ENCODE peak calls at places on chromosome 15, in six cellular contexts. L, G, E, J, V and C are unnamed samples.

GRCh38 chr15:25798207-25798931 is 64.8 kb downstream of the ATP10A start:
- DNase-seq in L (no peak), G (no peak), E (peak), J (peak), V (no peak), C (no peak)

GRCh38 chr15:87033056-87033455 is 953.4 kb downstream of the AGBL1 start:
- DNase-seq in L (no peak), G (no peak), E (no peak), J (no peak), V (no peak), C (no peak)

GRCh38 chr15:76239786-76240185 is 71.5 kb downstream of the ETFA start:
- DNase-seq in L (no peak), G (no peak), E (no peak), J (no peak), V (no peak), C (no peak)

GRCh38 chr15:28886431-28887343 is 913 bp downstream of the APBA2 start:
- DNase-seq in L (no peak), G (no peak), E (peak), J (no peak), V (no peak), C (peak)

GRCh38 chr15:85414495-85414894 is 34.1 kb downstream of the AKAP13 start:
- DNase-seq in L (no peak), G (no peak), E (no peak), J (no peak), V (no peak), C (no peak)

GRCh38 chr15:40065166-40065565 is 26.2 kb upstream of the SRP14 start:
- DNase-seq in L (no peak), G (no peak), E (no peak), J (no peak), V (no peak), C (no peak)

GRCh38 chr15:48855501-48856440 is 22.2 kb upstream of the EID1 start:
- DNase-seq in L (no peak), G (no peak), E (no peak), J (no peak), V (no peak), C (no peak)

GRCh38 chr15:39429898-39430357 is 151.0 kb upstream of the THBS1 start:
- DNase-seq in L (no peak), G (no peak), E (no peak), J (no peak), V (no peak), C (no peak)

GRCh38 chr15:29784413-29784812 is 37.9 kb downstream of the TJP1 start:
- DNase-seq in L (no peak), G (no peak), E (no peak), J (no peak), V (no peak), C (no peak)

GRCh38 chr15:80514071-80514780 is 110.0 kb downstream of the ARNT2 start:
- DNase-seq in L (no peak), G (no peak), E (no peak), J (no peak), V (no peak), C (no peak)

GRCh38 chr15:64527263-64527984 is 67.0 kb downstream of the ZNF609 start:
- DNase-seq in L (no peak), G (no peak), E (no peak), J (no peak), V (no peak), C (no peak)

GRCh38 chr15:70182858-70183695 is 85.4 kb upstream of the TLE3 start:
- DNase-seq in L (no peak), G (no peak), E (no peak), J (peak), V (no peak), C (no peak)

GRCh38 chr15:66941791-66942190 is 123.6 kb upstream of the SMAD3 start:
- DNase-seq in L (no peak), G (no peak), E (no peak), J (no peak), V (no peak), C (no peak)

GRCh38 chr15:36757189-36757814 is 177.9 kb downstream of the CDIN1 start:
- DNase-seq in L (no peak), G (no peak), E (no peak), J (no peak), V (no peak), C (no peak)

GRCh38 chr15:62895139-62895866 is 147.2 kb upstream of the TPM1 start:
- DNase-seq in L (no peak), G (no peak), E (no peak), J (no peak), V (no peak), C (no peak)

GRCh38 chr15:69014454-69014853 is at the start of gene NOX5:
- DNase-seq in L (no peak), G (no peak), E (no peak), J (no peak), V (no peak), C (no peak)

GRCh38 chr15:90561344-90562244 is 31.9 kb downstream of the CRTC3 start:
- DNase-seq in L (no peak), G (no peak), E (no peak), J (no peak), V (no peak), C (peak)

GRCh38 chr15:74633781-74634180 is 18.1 kb downstream of the CLK3 start:
- DNase-seq in L (no peak), G (no peak), E (no peak), J (peak), V (no peak), C (no peak)

GRCh38 chr15:57060799-57061198 is 142.4 kb downstream of the TCF12 start:
- DNase-seq in L (no peak), G (no peak), E (no peak), J (no peak), V (no peak), C (no peak)

GRCh38 chr15:67520976-67521769 is at the start of gene C15orf61:
- DNase-seq in L (peak), G (peak), E (peak), J (peak), V (peak), C (peak)

GRCh38 chr15:76196286-76196948 is 114.9 kb downstream of the ETFA start:
- DNase-seq in L (peak), G (peak), E (peak), J (no peak), V (no peak), C (no peak)

GRCh38 chr15:94196536-94196935 is 34.8 kb upstream of the MCTP2 start:
- DNase-seq in L (no peak), G (no peak), E (no peak), J (no peak), V (no peak), C (no peak)

GRCh38 chr15:64558460-64559179 is 98.2 kb downstream of the ZNF609 start:
- DNase-seq in L (no peak), G (no peak), E (no peak), J (no peak), V (no peak), C (no peak)

GRCh38 chr15:68567345-68567744 is 11.4 kb upstream of the CORO2B start:
- DNase-seq in L (no peak), G (no peak), E (no peak), J (no peak), V (no peak), C (no peak)

GRCh38 chr15:80386151-80386550 is 18.0 kb upstream of the ARNT2 start:
- DNase-seq in L (no peak), G (no peak), E (no peak), J (no peak), V (no peak), C (no peak)

GRCh38 chr15:65619636-65620290 is 2.0 kb upstream of the SLC24A1 start:
- DNase-seq in L (no peak), G (no peak), E (no peak), J (no peak), V (no peak), C (no peak)

GRCh38 chr15:73009306-73010091 is 42.8 kb upstream of the NEO1 start:
- DNase-seq in L (no peak), G (no peak), E (no peak), J (no peak), V (no peak), C (no peak)

GRCh38 chr15:52180196-52180835 is 10.9 kb downstream of the GNB5 start:
- DNase-seq in L (peak), G (peak), E (no peak), J (no peak), V (no peak), C (peak)

GRCh38 chr15:82999905-83000671 is 11.4 kb downstream of the C15orf40 start:
- DNase-seq in L (peak), G (no peak), E (no peak), J (no peak), V (no peak), C (peak)

GRCh38 chr15:82820128-82820527 is 10.7 kb downstream of the WHAMM start:
- DNase-seq in L (no peak), G (no peak), E (no peak), J (no peak), V (no peak), C (no peak)

DNA sequence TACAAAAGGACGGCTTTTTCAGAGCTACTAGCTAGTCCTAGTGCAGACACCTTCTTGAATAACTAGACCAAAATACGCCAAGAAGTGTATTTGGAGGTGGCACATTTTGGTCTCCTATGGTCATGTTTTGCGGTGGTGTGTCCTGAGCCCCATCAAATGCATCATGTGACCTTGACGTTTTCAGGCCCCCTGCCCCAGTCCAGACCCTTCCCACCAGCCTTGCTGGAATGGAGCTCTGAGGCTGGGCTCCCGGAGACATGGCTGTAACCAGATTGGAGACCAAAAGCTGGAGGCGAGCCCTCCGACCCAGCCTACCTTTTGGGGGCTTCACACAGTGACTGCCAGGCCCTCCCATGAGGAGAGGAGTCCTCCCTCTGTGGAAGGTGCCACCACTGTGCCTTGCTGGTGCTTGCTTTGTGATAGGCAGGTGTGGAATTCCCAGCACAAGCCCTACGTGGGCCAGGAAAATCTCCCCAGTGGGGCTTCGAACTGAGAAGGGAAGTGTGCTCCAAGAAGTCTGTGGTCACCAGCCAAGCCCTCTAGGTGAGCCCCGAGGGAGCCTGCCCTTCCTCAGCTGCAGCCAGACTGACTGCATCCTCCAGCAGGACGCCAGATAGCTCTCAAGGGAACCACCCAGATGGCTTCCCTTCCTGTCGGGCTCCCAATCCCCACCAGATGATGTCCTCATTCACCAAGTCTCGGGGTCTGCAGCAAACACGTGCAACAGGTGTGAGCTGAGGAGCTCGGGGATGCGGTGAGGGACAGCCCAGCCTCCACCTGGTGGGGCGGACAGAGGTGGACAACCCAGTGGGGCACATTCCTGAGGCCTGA is 126.2 kb downstream of the ASB7 start:
- DNase-seq in L (peak), G (no peak), E (peak), J (peak), V (no peak), C (no peak)
- H3K27ac ChIP-seq in L (no peak), G (no peak), E (no peak), J (no peak), V (no peak), C (no peak)

DNA sequence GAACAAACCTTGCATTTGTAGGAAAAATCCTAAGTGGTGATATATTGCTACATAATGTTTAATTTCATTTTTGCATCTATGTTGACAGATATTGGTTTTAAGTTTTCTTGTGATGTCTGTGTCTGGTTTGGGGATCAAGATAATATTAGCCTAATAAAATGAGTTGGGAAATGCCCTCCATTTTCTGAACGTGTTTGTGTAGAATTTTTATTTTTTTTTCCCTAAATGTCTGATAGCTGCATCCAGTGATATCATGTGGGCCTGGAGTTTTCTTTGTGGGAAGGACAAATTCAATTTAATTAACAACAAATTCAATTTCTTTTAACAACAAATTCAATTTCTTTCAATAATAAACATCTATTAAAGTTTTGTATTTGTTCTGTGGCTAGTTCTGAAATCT is 35.1 kb downstream of the NEDD4 start:
- DNase-seq in L (no peak), G (no peak), E (no peak), J (no peak), V (no peak), C (no peak)
- H3K27ac ChIP-seq in L (no peak), G (no peak), E (no peak), J (no peak), V (no peak), C (no peak)

GRCh38 chr15:45132844-45133560 is 3.2 kb downstream of the DUOX1 start:
- DNase-seq in L (no peak), G (no peak), E (no peak), J (no peak), V (no peak), C (no peak)

GRCh38 chr15:45128971-45129639 is 574 bp downstream of the DUOXA1 start:
- DNase-seq in L (no peak), G (no peak), E (peak), J (peak), V (no peak), C (no peak)

GRCh38 chr15:45129651-45130129 is at the start of the genes DUOX1 and DUOXA1:
- DNase-seq in L (no peak), G (no peak), E (peak), J (peak), V (no peak), C (peak)

GRCh38 chr15:45131510-45131909 is 1.7 kb downstream of the DUOX1 start:
- DNase-seq in L (no peak), G (no peak), E (no peak), J (no peak), V (no peak), C (no peak)

GRCh38 chr15:45130291-45131000 is 652 bp downstream of the DUOX1 start:
- DNase-seq in L (no peak), G (no peak), E (no peak), J (no peak), V (no peak), C (no peak)
- H3K27ac ChIP-seq in L (no peak), G (no peak), E (no peak), J (no peak), V (no peak), C (no peak)

DNA sequence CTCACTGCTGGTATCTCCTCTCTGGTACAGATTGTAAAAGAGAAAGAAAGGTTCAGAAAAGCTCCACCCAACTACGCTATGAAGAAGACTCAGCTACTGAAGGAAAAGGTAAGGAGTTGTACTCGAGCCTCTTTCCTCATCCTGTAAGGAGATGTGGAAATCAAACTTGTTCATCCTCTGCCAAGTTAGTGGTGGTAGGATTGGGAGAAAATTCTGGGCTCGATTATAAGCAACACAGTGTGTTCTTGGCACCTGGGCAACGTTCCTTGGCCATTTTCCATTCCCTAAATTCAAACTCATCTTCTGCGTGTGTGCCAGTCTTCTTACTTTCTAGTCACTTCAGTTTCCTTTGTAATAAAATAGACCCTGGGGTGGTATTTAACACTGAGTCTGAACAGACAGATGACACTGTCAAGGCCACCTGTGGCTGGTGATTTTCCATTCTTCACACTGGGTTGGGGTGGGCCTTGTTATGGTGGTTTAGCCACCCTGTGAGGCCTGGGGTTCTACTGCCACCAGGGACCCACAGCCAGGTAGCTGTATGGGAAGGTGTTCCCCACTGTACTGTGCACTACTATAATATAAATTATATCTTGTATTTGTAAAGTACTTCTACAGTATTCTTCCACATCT is 17.1 kb upstream of the ITPKA start:
- DNase-seq in L (no peak), G (no peak), E (no peak), J (no peak), V (no peak), C (no peak)
- H3K27ac ChIP-seq in L (no peak), G (no peak), E (no peak), J (no peak), V (no peak), C (no peak)

GRCh38 chr15:78263907-78264303 is 457 bp upstream of the DNAJA4 start:
- DNase-seq in L (no peak), G (no peak), E (no peak), J (no peak), V (no peak), C (no peak)
- H3K27ac ChIP-seq in L (no peak), G (peak), E (no peak), J (no peak), V (peak), C (peak)

GRCh38 chr15:51162865-51163762 is 68.4 kb upstream of the TNFAIP8L3 start:
- DNase-seq in L (peak), G (peak), E (peak), J (peak), V (peak), C (no peak)
- H3K27ac ChIP-seq in L (no peak), G (no peak), E (no peak), J (no peak), V (peak), C (no peak)

GRCh38 chr15:92833493-92834271 is 66.4 kb upstream of the CHD2 start:
- DNase-seq in L (no peak), G (no peak), E (no peak), J (no peak), V (no peak), C (no peak)

GRCh38 chr15:92832992-92833438 is 67.1 kb upstream of the CHD2 start:
- DNase-seq in L (peak), G (no peak), E (no peak), J (no peak), V (no peak), C (no peak)

GRCh38 chr15:92831459-92832229 is 68.5 kb upstream of the CHD2 start:
- DNase-seq in L (peak), G (peak), E (peak), J (peak), V (peak), C (peak)

DNA sequence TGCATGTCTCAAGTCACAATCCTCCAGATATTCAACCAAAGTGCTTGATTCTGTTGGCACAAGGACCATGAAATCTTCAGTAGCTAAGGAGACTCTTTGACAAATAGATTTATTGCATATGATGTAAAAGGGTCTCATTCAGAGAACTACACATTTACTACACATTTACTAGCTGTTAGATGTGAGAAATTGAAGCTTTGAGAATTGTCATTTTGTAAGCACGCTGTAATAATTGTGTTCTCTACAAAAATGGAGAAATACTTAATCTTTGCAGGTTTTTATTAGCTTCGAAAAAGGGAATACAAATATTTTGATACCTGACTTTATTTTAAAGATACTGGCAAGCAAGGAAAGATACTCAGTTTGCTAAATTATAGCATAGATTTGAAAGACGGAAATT is 70.2 kb upstream of the CHD2 start:
- DNase-seq in L (no peak), G (no peak), E (no peak), J (no peak), V (no peak), C (no peak)
- H3K27ac ChIP-seq in L (peak), G (no peak), E (peak), J (no peak), V (peak), C (no peak)

DNA sequence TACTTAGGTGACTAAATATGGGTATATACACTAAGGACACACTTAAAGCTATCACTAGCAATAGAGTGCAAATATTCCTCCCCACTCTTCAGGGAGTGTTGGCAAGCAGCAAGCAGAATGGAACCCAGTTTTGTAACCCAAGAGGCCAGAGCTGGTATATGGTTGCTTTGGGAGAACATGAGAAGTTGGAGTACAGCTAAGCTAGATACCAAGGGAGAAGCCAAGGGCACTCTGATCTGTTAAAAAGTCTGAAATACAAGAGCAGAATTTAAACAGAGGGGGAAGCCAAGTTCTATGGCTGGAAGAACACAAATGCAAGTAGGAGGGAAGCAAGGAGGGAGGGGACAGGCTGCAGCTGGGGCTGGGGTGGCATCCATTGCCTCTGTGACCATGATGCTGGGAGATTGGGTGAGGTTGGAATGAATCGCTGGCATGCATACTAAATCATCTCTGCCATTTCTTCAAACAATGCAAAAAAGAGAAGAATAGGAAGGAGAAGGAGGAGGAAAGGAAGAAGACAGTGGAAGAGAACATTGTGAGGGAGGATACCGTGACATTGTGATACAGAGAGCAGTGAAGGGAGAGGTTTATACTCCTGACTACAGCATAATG is 8.8 kb upstream of the ANXA2 start:
- DNase-seq in L (no peak), G (no peak), E (no peak), J (no peak), V (no peak), C (no peak)
- H3K27ac ChIP-seq in L (no peak), G (no peak), E (no peak), J (no peak), V (no peak), C (no peak)

GRCh38 chr15:89389841-89390603 is 55.4 kb upstream of the POLG start:
- DNase-seq in L (no peak), G (no peak), E (no peak), J (peak), V (no peak), C (no peak)
- H3K27ac ChIP-seq in L (no peak), G (no peak), E (no peak), J (no peak), V (no peak), C (no peak)